ENCODE peak calls at places on chromosomes 3 and 15, in ten cellular contexts. M, N, D, J, X, V, I, Z, H and U are unnamed samples.

GRCh38 chr15:25244731-25245585 is 193.9 kb downstream of the UBE3A start:
- DNase-seq in M (peak; percentile 8), N (no peak), D (no peak), J (no peak), X (peak; percentile 36), V (peak; percentile 9), I (no peak), Z (no peak), H (no peak), U (no peak)

GRCh38 chr15:85865070-85865684 is 70.5 kb upstream of the KLHL25 start:
- DNase-seq in M (peak; percentile 25), N (peak; percentile 63), D (peak; percentile 62), J (peak; percentile 18), X (no peak), V (no peak), I (peak; percentile 82), Z (peak; percentile 32), H (peak; percentile 53), U (peak; percentile 7)

GRCh38 chr3:106826861-106827311 is 550.4 kb upstream of the CCDC54 start:
- DNase-seq in M (no peak), N (no peak), D (no peak), J (no peak), X (no peak), V (no peak), I (no peak), Z (no peak), H (no peak), U (no peak)

GRCh38 chr3:4886448-4886847 is 92.8 kb upstream of the BHLHE40 start:
- DNase-seq in M (no peak), N (no peak), D (no peak), J (no peak), X (no peak), V (no peak), I (no peak), Z (no peak), H (no peak), U (no peak)

GRCh38 chr3:159627634-159628033 is 361.0 kb upstream of the IL12A start:
- DNase-seq in M (no peak), N (no peak), D (peak; percentile 67), J (no peak), X (no peak), V (no peak), I (no peak), Z (no peak), H (no peak), U (no peak)

GRCh38 chr3:128112406-128112968 is 11.1 kb downstream of the RUVBL1 start:
- DNase-seq in M (no peak), N (peak; percentile 76), D (peak; percentile 55), J (no peak), X (no peak), V (no peak), I (no peak), Z (no peak), H (no peak), U (no peak)

GRCh38 chr3:152058906-152059305 is 185.5 kb downstream of the SUCNR1 start:
- DNase-seq in M (no peak), N (no peak), D (no peak), J (no peak), X (no peak), V (no peak), I (no peak), Z (no peak), H (no peak), U (no peak)

GRCh38 chr3:49629451-49629850 is 44.7 kb upstream of the APEH start:
- DNase-seq in M (no peak), N (no peak), D (no peak), J (no peak), X (no peak), V (no peak), I (no peak), Z (no peak), H (no peak), U (no peak)

GRCh38 chr3:47622648-47623047 is 44.0 kb upstream of the CSPG5 start:
- DNase-seq in M (no peak), N (no peak), D (no peak), J (no peak), X (no peak), V (no peak), I (no peak), Z (no peak), H (no peak), U (no peak)

GRCh38 chr3:169104972-169105371 is 558.5 kb downstream of the MECOM start:
- DNase-seq in M (no peak), N (no peak), D (peak; percentile 60), J (no peak), X (no peak), V (no peak), I (no peak), Z (no peak), H (no peak), U (no peak)

GRCh38 chr15:28983432-28984311 is 97.9 kb downstream of the APBA2 start:
- DNase-seq in M (no peak), N (no peak), D (no peak), J (no peak), X (no peak), V (no peak), I (peak; percentile 55), Z (no peak), H (no peak), U (no peak)

GRCh38 chr3:151445283-151446001 is 15.4 kb downstream of the IGSF10 start:
- DNase-seq in M (no peak), N (peak; percentile 26), D (no peak), J (no peak), X (no peak), V (no peak), I (no peak), Z (no peak), H (no peak), U (no peak)

GRCh38 chr3:65811050-65811766 is 227.5 kb downstream of the MAGI1 start:
- DNase-seq in M (peak; percentile 14), N (peak; percentile 18), D (no peak), J (peak; percentile 44), X (no peak), V (no peak), I (no peak), Z (peak; percentile 72), H (no peak), U (no peak)

GRCh38 chr15:48992545-48992944 is 28.8 kb upstream of the SHC4 start:
- DNase-seq in M (no peak), N (no peak), D (no peak), J (no peak), X (no peak), V (no peak), I (no peak), Z (no peak), H (no peak), U (no peak)

GRCh38 chr15:57146394-57147140 is 228.1 kb downstream of the TCF12 start:
- DNase-seq in M (no peak), N (peak; percentile 40), D (peak; percentile 82), J (no peak), X (no peak), V (no peak), I (peak; percentile 17), Z (peak; percentile 70), H (peak; percentile 13), U (no peak)

GRCh38 chr15:38002883-38003477 is 68.5 kb downstream of the TMCO5A start:
- DNase-seq in M (peak; percentile 31), N (peak; percentile 62), D (peak; percentile 81), J (peak; percentile 11), X (no peak), V (no peak), I (peak; percentile 51), Z (peak; percentile 61), H (peak; percentile 37), U (peak; percentile 38)

GRCh38 chr15:98997312-98997711 is 10.3 kb downstream of the PGPEP1L start:
- DNase-seq in M (no peak), N (no peak), D (no peak), J (no peak), X (no peak), V (no peak), I (no peak), Z (no peak), H (no peak), U (no peak)

GRCh38 chr3:66412176-66412887 is 88.5 kb downstream of the LRIG1 start:
- DNase-seq in M (no peak), N (no peak), D (no peak), J (no peak), X (no peak), V (no peak), I (no peak), Z (no peak), H (no peak), U (no peak)

GRCh38 chr3:11692251-11692813 is 48.6 kb upstream of the VGLL4 start:
- DNase-seq in M (no peak), N (no peak), D (no peak), J (no peak), X (no peak), V (no peak), I (no peak), Z (no peak), H (no peak), U (no peak)

GRCh38 chr3:183178833-183179549 is 16.5 kb upstream of the LAMP3 start:
- DNase-seq in M (peak; percentile 30), N (peak; percentile 53), D (peak; percentile 33), J (peak; percentile 43), X (peak; percentile 55), V (no peak), I (peak; percentile 79), Z (no peak), H (peak; percentile 73), U (peak; percentile 37)

GRCh38 chr3:133869601-133870000 is 26.1 kb downstream of the RAB6B start:
- DNase-seq in M (no peak), N (no peak), D (no peak), J (no peak), X (no peak), V (no peak), I (no peak), Z (no peak), H (no peak), U (no peak)

GRCh38 chr15:62559049-62559733 is 394.1 kb upstream of the C2CD4B start:
- DNase-seq in M (peak; percentile 46), N (no peak), D (no peak), J (no peak), X (no peak), V (no peak), I (no peak), Z (no peak), H (no peak), U (no peak)

GRCh38 chr15:34182942-34183341 is 27.0 kb downstream of the KATNBL1 start:
- DNase-seq in M (no peak), N (no peak), D (no peak), J (peak; percentile 3), X (no peak), V (no peak), I (peak; percentile 49), Z (peak; percentile 8), H (no peak), U (no peak)

GRCh38 chr3:194976813-194977322 is 291.2 kb downstream of the FAM43A start:
- DNase-seq in M (no peak), N (no peak), D (no peak), J (no peak), X (peak; percentile 10), V (no peak), I (no peak), Z (no peak), H (no peak), U (no peak)

GRCh38 chr3:21718161-21718765 is 32.7 kb downstream of the ZNF385D start:
- DNase-seq in M (no peak), N (no peak), D (no peak), J (no peak), X (no peak), V (no peak), I (no peak), Z (no peak), H (no peak), U (no peak)